ENCODE peak calls at places on chromosome 4, in seven cellular contexts. One of them, this sample, is unnamed.

GRCh38 chr4:126209117-126209516 is 894.4 kb downstream of the FAT4 start:
- DNase-seq in upper lobe of left lung: no peak
- DNase-seq in left ventricle myocardium inferior: no peak
- DNase-seq in neural progenitor cell: no peak
- DNase-seq in fibroblast of lung: no peak
- DNase-seq in body of pancreas: no peak
- DNase-seq in ascending aorta: no peak
- DNase-seq in this sample: no peak

GRCh38 chr4:125522992-125523391 is 208.2 kb downstream of the FAT4 start:
- DNase-seq in left ventricle myocardium inferior: no peak
- DNase-seq in ascending aorta: no peak
- DNase-seq in fibroblast of lung: no peak
- DNase-seq in upper lobe of left lung: peak
- DNase-seq in body of pancreas: no peak
- DNase-seq in neural progenitor cell: peak
- DNase-seq in this sample: no peak

GRCh38 chr4:174260099-174260498 is 23.4 kb downstream of the FBXO8 start:
- DNase-seq in fibroblast of lung: peak
- DNase-seq in body of pancreas: no peak
- DNase-seq in left ventricle myocardium inferior: no peak
- DNase-seq in upper lobe of left lung: no peak
- DNase-seq in neural progenitor cell: no peak
- DNase-seq in ascending aorta: no peak
- DNase-seq in this sample: peak

GRCh38 chr4:86744570-86744969 is 104.6 kb downstream of the SLC10A6 start:
- DNase-seq in left ventricle myocardium inferior: no peak
- DNase-seq in ascending aorta: no peak
- DNase-seq in neural progenitor cell: no peak
- DNase-seq in upper lobe of left lung: no peak
- DNase-seq in fibroblast of lung: no peak
- DNase-seq in body of pancreas: no peak
- DNase-seq in this sample: no peak

GRCh38 chr4:154677300-154677699 is 64.8 kb upstream of the FGG start:
- DNase-seq in left ventricle myocardium inferior: no peak
- DNase-seq in neural progenitor cell: no peak
- DNase-seq in fibroblast of lung: no peak
- DNase-seq in upper lobe of left lung: no peak
- DNase-seq in ascending aorta: no peak
- DNase-seq in body of pancreas: no peak
- DNase-seq in this sample: no peak

GRCh38 chr4:125315571-125316390 is 1.0 kb downstream of the FAT4 start:
- DNase-seq in neural progenitor cell: peak
- DNase-seq in body of pancreas: peak
- DNase-seq in left ventricle myocardium inferior: peak
- DNase-seq in upper lobe of left lung: peak
- DNase-seq in fibroblast of lung: peak
- DNase-seq in ascending aorta: peak
- DNase-seq in this sample: no peak

GRCh38 chr4:83223781-83224180 is 60.8 kb downstream of the COQ2 start:
- DNase-seq in upper lobe of left lung: no peak
- DNase-seq in left ventricle myocardium inferior: no peak
- DNase-seq in neural progenitor cell: no peak
- DNase-seq in body of pancreas: no peak
- DNase-seq in fibroblast of lung: peak
- DNase-seq in ascending aorta: no peak
- DNase-seq in this sample: no peak

GRCh38 chr4:127734976-127735375 is 4.8 kb downstream of the SLC25A31 start:
- DNase-seq in fibroblast of lung: no peak
- DNase-seq in body of pancreas: no peak
- DNase-seq in left ventricle myocardium inferior: no peak
- DNase-seq in neural progenitor cell: no peak
- DNase-seq in ascending aorta: no peak
- DNase-seq in upper lobe of left lung: no peak
- DNase-seq in this sample: no peak

GRCh38 chr4:635851-636627 is 10.7 kb downstream of the PDE6B start:
- DNase-seq in upper lobe of left lung: peak
- DNase-seq in fibroblast of lung: no peak
- DNase-seq in body of pancreas: no peak
- DNase-seq in left ventricle myocardium inferior: no peak
- DNase-seq in neural progenitor cell: peak
- DNase-seq in ascending aorta: no peak
- DNase-seq in this sample: no peak

GRCh38 chr4:176376032-176376614 is 56.4 kb downstream of the SPCS3 start:
- DNase-seq in neural progenitor cell: peak
- DNase-seq in ascending aorta: no peak
- DNase-seq in fibroblast of lung: peak
- DNase-seq in body of pancreas: no peak
- DNase-seq in left ventricle myocardium inferior: no peak
- DNase-seq in upper lobe of left lung: no peak
- DNase-seq in this sample: no peak

GRCh38 chr4:185396724-185397402 is at the start of gene ANKRD37:
- DNase-seq in fibroblast of lung: peak
- DNase-seq in neural progenitor cell: no peak
- DNase-seq in ascending aorta: peak
- DNase-seq in left ventricle myocardium inferior: peak
- DNase-seq in body of pancreas: peak
- DNase-seq in upper lobe of left lung: peak
- DNase-seq in this sample: no peak

GRCh38 chr4:87853108-87853507 is 20.3 kb downstream of the MEPE start:
- DNase-seq in neural progenitor cell: peak
- DNase-seq in fibroblast of lung: peak
- DNase-seq in body of pancreas: no peak
- DNase-seq in upper lobe of left lung: no peak
- DNase-seq in left ventricle myocardium inferior: no peak
- DNase-seq in ascending aorta: no peak
- DNase-seq in this sample: no peak

DNA sequence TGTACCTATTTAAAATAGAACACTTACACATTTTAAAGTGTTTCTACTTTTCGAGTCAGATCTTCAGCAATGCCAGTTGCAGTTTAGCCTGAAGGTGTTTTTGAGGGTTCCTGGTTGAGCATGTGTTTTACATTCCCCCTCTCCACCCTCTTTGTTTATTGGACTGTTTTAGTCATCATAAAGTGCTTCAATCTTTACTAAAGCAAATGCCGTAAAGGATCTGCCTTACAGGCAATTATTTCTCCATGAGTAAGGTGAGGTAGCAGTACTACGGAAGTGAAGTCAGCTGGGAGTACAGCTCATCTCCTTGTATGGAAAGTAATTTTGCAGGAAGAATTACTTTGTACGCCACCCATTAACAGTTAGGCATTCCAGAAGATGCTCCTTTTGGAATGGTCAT is 36.9 kb downstream of the PDLIM5 start:
- DNase-seq in upper lobe of left lung: no peak
- DNase-seq in neural progenitor cell: no peak
- DNase-seq in body of pancreas: no peak
- DNase-seq in ascending aorta: no peak
- DNase-seq in fibroblast of lung: peak
- DNase-seq in left ventricle myocardium inferior: no peak
- DNase-seq in this sample: peak
- H3K27ac ChIP-seq in upper lobe of left lung: no peak
- H3K27ac ChIP-seq in neural progenitor cell: no peak
- H3K27ac ChIP-seq in body of pancreas: no peak
- H3K27ac ChIP-seq in ascending aorta: no peak
- H3K27ac ChIP-seq in fibroblast of lung: no peak
- H3K27ac ChIP-seq in left ventricle myocardium inferior: peak
- H3K27ac ChIP-seq in this sample: peak

GRCh38 chr4:112735474-112735951 is 98.6 kb downstream of the LARP7 start:
- DNase-seq in neural progenitor cell: no peak
- DNase-seq in ascending aorta: no peak
- DNase-seq in upper lobe of left lung: no peak
- DNase-seq in left ventricle myocardium inferior: no peak
- DNase-seq in fibroblast of lung: no peak
- DNase-seq in body of pancreas: no peak
- DNase-seq in this sample: no peak
- H3K27ac ChIP-seq in neural progenitor cell: peak
- H3K27ac ChIP-seq in ascending aorta: no peak
- H3K27ac ChIP-seq in upper lobe of left lung: no peak
- H3K27ac ChIP-seq in left ventricle myocardium inferior: no peak
- H3K27ac ChIP-seq in fibroblast of lung: no peak
- H3K27ac ChIP-seq in body of pancreas: no peak
- H3K27ac ChIP-seq in this sample: peak

DNA sequence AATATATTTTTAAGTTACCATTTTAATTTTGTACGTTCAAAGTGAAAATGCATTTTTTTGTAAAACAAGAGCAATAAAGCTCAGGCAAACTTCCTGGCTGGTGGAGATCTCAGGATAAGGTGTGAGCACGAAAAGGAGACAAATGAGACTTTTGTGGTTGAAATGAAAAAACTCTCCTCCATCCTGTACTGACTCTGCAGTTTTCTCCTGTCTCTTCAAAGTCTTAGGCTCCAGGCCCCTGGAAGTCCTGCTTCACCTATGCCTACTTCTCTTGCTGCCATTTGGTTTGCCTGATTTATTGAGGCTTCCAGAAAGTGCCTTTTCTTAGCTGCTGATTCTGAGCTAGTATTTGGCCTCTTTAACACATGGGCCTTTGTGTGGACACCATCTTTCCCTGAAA is 77.7 kb downstream of the MAML3 start:
- DNase-seq in fibroblast of lung: no peak
- DNase-seq in body of pancreas: no peak
- DNase-seq in left ventricle myocardium inferior: no peak
- DNase-seq in neural progenitor cell: no peak
- DNase-seq in upper lobe of left lung: no peak
- DNase-seq in ascending aorta: no peak
- DNase-seq in this sample: no peak
- H3K27ac ChIP-seq in fibroblast of lung: no peak
- H3K27ac ChIP-seq in body of pancreas: no peak
- H3K27ac ChIP-seq in left ventricle myocardium inferior: no peak
- H3K27ac ChIP-seq in neural progenitor cell: no peak
- H3K27ac ChIP-seq in upper lobe of left lung: no peak
- H3K27ac ChIP-seq in ascending aorta: no peak
- H3K27ac ChIP-seq in this sample: no peak

DNA sequence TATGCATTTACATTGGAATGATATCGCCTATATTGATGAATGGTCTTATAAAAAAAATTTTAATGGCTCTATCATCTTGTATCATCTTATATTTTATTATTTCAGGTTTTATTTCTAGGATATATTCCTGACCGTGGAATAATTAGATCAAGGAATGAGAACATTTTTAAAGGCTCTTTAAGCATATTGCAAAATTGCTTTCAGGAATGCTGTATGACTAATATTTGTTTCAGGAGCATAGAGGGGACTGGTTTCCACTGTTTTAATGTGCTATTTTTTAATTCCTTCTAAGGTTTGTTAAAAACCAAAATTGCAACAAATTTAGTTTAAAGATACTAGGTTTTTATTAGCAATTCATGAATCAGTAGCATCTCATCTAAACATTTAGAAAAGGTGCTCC is 120.2 kb downstream of the BMPR1B start:
- DNase-seq in fibroblast of lung: peak
- DNase-seq in upper lobe of left lung: no peak
- DNase-seq in body of pancreas: no peak
- DNase-seq in left ventricle myocardium inferior: no peak
- DNase-seq in neural progenitor cell: no peak
- DNase-seq in ascending aorta: no peak
- DNase-seq in this sample: no peak
- H3K27ac ChIP-seq in fibroblast of lung: no peak
- H3K27ac ChIP-seq in upper lobe of left lung: no peak
- H3K27ac ChIP-seq in body of pancreas: no peak
- H3K27ac ChIP-seq in left ventricle myocardium inferior: no peak
- H3K27ac ChIP-seq in neural progenitor cell: no peak
- H3K27ac ChIP-seq in ascending aorta: peak
- H3K27ac ChIP-seq in this sample: peak

This sample was measured in epithelial cell of prostate.